ENCODE peak calls at places on chromosomes 16 and 17, in four cellular contexts. A is lower lobe of right lung, F is psoas muscle, I is GM23338. P is an unnamed sample. For H3K4me1, the result is how much of the 10 kb centered on the place peaks cover.

GRCh38 chr17:43613911-43614310 is 47.8 kb downstream of the MEOX1 start:
- DNase-seq in I (no peak), A (no peak), F (no peak), P (no peak)

GRCh38 chr16:1786242-1787055 is 3.7 kb downstream of the NUBP2 start:
- DNase-seq in I (no peak), F (no peak), A (no peak), P (no peak)

GRCh38 chr16:24721830-24722238 is 7.6 kb upstream of the TNRC6A start:
- DNase-seq in I (no peak), F (no peak), A (no peak), P (no peak)

GRCh38 chr17:59466943-59467801 is 98.2 kb upstream of the DHX40 start:
- DNase-seq in A (no peak), I (no peak), F (no peak), P (no peak)

GRCh38 chr17:40450175-40450574 is 6.9 kb downstream of the IGFBP4 start:
- DNase-seq in F (no peak), A (no peak), I (peak), P (no peak)

GRCh38 chr17:4541328-4542002 is 13.7 kb downstream of the MYBBP1A start:
- DNase-seq in A (peak), I (no peak), F (peak), P (no peak)

GRCh38 chr16:27324851-27325301 is 11.1 kb downstream of the IL4R start:
- DNase-seq in A (no peak), I (peak), F (peak), P (no peak)

GRCh38 chr16:1788095-1788707 is 5.3 kb downstream of the IGFALS start:
- DNase-seq in I (no peak), A (no peak), F (no peak), P (no peak)

GRCh38 chr17:45147102-45147580 is 1.1 kb upstream of the HEXIM1 start:
- DNase-seq in A (peak), F (no peak), I (peak), P (no peak)

DNA sequence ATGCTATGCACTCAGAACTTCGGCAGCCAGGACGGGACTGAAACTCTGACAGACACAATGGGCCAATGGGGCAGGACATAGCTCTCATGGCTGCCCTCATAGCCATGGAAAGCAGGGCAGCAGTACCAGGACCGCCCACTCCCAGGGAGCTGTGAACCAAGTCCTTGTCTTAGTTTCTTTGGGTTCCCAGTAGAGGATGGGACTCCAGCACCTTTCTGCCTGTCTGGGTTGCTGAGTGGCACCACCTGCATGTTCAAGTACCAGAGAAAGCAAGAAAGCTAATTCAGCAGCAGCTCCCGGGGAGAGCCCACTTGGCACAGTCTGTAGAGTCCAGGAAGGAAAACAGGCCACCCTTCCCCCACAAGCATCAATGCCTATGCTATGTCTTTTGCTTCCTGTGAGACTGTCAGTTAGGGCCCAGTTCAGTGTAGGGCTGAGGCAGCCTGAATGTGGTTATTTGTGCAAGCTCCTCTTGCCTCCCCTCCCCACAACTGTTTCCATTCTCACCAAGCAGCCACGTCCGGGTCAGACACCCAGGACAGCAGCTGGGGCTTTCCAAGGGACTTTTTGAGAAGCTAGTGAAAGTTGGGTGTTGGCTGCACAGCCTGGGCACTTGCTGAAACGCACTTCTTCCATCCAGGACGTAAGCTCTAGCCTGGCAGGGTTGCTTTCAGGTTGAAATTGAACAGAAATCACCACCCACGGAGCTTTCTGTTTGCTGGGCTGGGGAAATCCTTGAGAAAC is 7.8 kb downstream of the SUPT4H1 start:
- DNase-seq in I (no peak), F (no peak), A (no peak), P (peak)
- H3K4me1 ChIP-seq in I (under half), F (under half), A (under half), P (half or more)

GRCh38 chr16:67445913-67446907 is 15.3 kb downstream of the HSD11B2 start:
- DNase-seq in I (no peak), A (no peak), F (no peak), P (no peak)
- H3K4me1 ChIP-seq in I (under half), A (half or more), F (half or more), P (under half)

GRCh38 chr17:2735896-2736295 is 13.6 kb downstream of the CCDC92B start:
- DNase-seq in F (no peak), A (no peak), I (no peak), P (no peak)
- H3K4me1 ChIP-seq in F (under half), A (under half), I (under half), P (under half)

DNA sequence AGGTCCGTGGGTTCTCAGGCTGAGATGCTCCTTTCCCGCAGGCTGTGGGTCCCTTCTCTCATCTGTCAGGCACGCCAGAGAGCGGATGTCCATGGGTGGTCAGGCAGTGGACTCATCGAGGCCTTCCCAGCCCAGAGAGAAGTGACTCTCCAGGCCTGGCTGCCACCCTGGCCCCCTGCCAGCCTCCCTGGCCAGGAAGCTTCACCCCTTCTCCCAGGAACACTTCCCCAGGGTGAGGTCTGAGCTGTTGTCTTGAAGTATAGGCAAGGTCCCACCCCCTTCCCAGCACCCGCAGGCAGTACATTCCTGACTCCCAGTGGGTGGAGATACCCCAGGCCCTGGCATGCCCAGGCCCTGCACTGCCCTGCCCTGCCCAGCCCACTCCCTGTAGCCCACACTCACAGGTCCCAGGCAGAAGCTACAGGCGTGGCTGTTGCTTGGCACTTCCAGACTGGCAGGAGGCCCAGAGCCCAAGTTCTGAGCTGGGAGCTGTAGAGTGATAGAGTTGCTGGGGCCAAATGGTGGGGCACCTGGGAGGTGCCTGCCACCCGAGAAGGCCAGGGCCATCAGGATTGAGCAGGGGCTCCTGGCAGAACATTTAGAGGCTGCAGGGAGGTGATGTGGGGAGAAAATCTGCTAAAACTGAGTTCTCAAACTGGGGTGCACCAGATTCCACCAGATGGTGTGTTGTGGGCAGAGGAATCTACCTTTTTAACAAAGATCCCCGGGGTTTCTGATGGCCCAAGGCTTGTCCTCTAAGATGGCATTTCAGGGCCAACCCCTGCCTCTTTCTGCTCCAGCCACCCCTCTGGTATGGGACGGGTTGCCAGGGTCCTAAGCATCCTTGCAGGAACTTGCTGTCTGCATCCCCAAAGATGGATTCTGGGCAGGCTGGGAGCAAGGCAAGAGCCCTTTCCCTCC is 6.7 kb downstream of the ITGA3 start:
- DNase-seq in A (peak), I (no peak), F (peak), P (no peak)
- H3K4me1 ChIP-seq in A (half or more), I (under half), F (half or more), P (under half)

GRCh38 chr17:31518478-31518877 is 127.0 kb downstream of the RAB11FIP4 start:
- DNase-seq in F (no peak), A (no peak), I (no peak), P (no peak)
- H3K4me1 ChIP-seq in F (under half), A (under half), I (under half), P (under half)

GRCh38 chr17:34351041-34351575 is 5.2 kb upstream of the CCL13 start:
- DNase-seq in F (no peak), A (no peak), I (no peak), P (no peak)

GRCh38 chr17:34341916-34342315 is 14.4 kb upstream of the CCL13 start:
- DNase-seq in A (no peak), I (no peak), F (no peak), P (no peak)

GRCh38 chr17:34349748-34350147 is 6.5 kb upstream of the CCL13 start:
- DNase-seq in I (no peak), A (no peak), F (no peak), P (no peak)

GRCh38 chr17:34347063-34347462 is 9.2 kb upstream of the CCL13 start:
- DNase-seq in A (no peak), F (no peak), I (no peak), P (no peak)
- H3K4me1 ChIP-seq in A (under half), F (under half), I (under half), P (under half)

DNA sequence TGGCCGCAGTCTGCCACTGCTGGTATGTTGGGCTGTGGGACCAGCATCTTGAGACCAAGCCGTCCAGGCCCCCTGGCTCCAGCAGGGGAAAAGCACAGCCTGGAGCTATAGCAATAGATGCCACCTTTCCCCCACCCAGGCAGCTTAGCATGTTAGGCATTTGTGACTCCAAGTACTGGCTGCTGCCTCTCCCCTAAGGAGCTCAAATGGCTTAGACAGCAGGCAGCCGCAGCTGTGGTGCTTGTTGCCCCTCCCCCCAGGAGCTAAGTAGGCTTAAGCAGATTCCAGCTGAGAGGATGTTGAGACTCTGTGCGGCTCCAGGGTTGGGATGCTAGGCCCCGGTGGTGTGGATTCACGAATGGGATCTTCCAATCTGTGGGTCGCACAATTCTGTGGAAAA is 88.8 kb upstream of the ANKFN1 start:
- DNase-seq in A (no peak), F (no peak), I (peak), P (no peak)
- H3K4me1 ChIP-seq in A (under half), F (under half), I (under half), P (under half)

P was measured in GM12878.